ENCODE peak calls at places on chromosomes 6 and 20, in seven cellular contexts. W is activated T-cell treated with anti-CD3 and anti-CD28 coated beads for 24 hours; I is hypothalamus; Q is naive thymus-derived CD4-positive, alpha-beta T cell; F is HT1080; C is activated CD8-positive, alpha-beta memory T cell treated with anti-CD3 and anti-CD28 coated beads, Interleukin-2, amount 50 U/mL, for 4 hours; G is stimulated activated CD4-positive, alpha-beta T cell treated with anti-CD3 and anti-CD28 coated beads, Interleukin-4, amount 100 ng/mL, for 48 hours. D is an unnamed sample.

GRCh38 chr6:106628658-106629102 is 618 bp downstream of the RTN4IP1 start:
- DNase-seq in W (no peak), I (no peak), Q (no peak), F (no peak), C (no peak), G (no peak), D (no peak)

GRCh38 chr20:17898548-17898994 is 70.0 kb downstream of the SNX5 start:
- DNase-seq in W (peak), I (peak), Q (peak), F (peak), C (peak), G (peak), D (peak)

GRCh38 chr6:26118999-26119398 is 31.8 kb downstream of the HFE start:
- DNase-seq in W (no peak), I (no peak), Q (no peak), F (no peak), C (no peak), G (no peak), D (no peak)

GRCh38 chr6:41494212-41495115 is 51.7 kb upstream of the FOXP4 start:
- DNase-seq in W (no peak), I (no peak), Q (no peak), F (no peak), C (no peak), G (no peak), D (no peak)

GRCh38 chr20:37567331-37567665 is 39.6 kb upstream of the BLCAP start:
- DNase-seq in W (no peak), I (no peak), Q (no peak), F (no peak), C (no peak), G (no peak), D (no peak)

GRCh38 chr20:64006902-64007301 is 26.0 kb downstream of the PRPF6 start:
- DNase-seq in W (no peak), I (no peak), Q (no peak), F (no peak), C (no peak), G (no peak), D (no peak)

GRCh38 chr6:27049863-27050781 is 197.4 kb upstream of the PRSS16 start:
- DNase-seq in W (no peak), I (no peak), Q (no peak), F (no peak), C (no peak), G (no peak), D (no peak)

GRCh38 chr6:106510090-106510970 is 119.0 kb downstream of the RTN4IP1 start:
- DNase-seq in W (no peak), I (no peak), Q (peak), F (no peak), C (peak), G (peak), D (peak)

GRCh38 chr6:43509984-43510826 is at the start of gene LRRC73:
- DNase-seq in W (peak), I (peak), Q (peak), F (peak), C (peak), G (peak), D (peak)

GRCh38 chr20:5504061-5504739 is 187.4 kb upstream of the PROKR2 start:
- DNase-seq in W (no peak), I (peak), Q (no peak), F (no peak), C (no peak), G (no peak), D (peak)